ENCODE peak calls at places on chromosomes 3 and 15, in nine cellular contexts. K is HCEC 1CT; I is DMS79; R is fibroblast of gingiva; U is HEK293T; S is H9; T is NCI-H2107; A is stimulated activated CD8-positive, alpha-beta memory T cell treated with anti-CD3 and anti-CD28 coated beads, Interleukin-7, amount 100 ng/mL, for 1 hour; X is GM06990. E is an unnamed sample.

GRCh38 chr15:82540984-82541431 is 751 bp upstream of the RPS17 start:
- DNase-seq in I (no peak), T (no peak), R (peak), S (peak), U (peak), K (no peak), A (no peak), X (no peak), E (no peak)

GRCh38 chr15:39381517-39381916 is 199.4 kb upstream of the THBS1 start:
- DNase-seq in X (no peak), R (peak), K (peak), T (no peak), S (no peak), U (no peak), A (no peak), I (no peak), E (no peak)

GRCh38 chr3:13264468-13264795 is 155.7 kb downstream of the NUP210 start:
- DNase-seq in I (no peak), A (no peak), S (no peak), R (no peak), X (no peak), K (no peak), U (no peak), T (no peak), E (no peak)

GRCh38 chr15:77610731-77611130 is 22.0 kb downstream of the LINGO1 start:
- DNase-seq in A (no peak), U (no peak), R (no peak), I (no peak), X (no peak), K (no peak), S (no peak), T (no peak), E (no peak)

GRCh38 chr15:83200589-83200988 is 7.0 kb downstream of the HDGFL3 start:
- DNase-seq in K (no peak), A (no peak), X (no peak), I (no peak), S (no peak), T (no peak), U (no peak), R (no peak), E (no peak)

GRCh38 chr3:120129718-120130117 is 35.5 kb upstream of the GSK3B start:
- DNase-seq in A (no peak), T (no peak), K (peak), I (no peak), R (peak), X (no peak), S (no peak), U (no peak), E (no peak)

GRCh38 chr15:63389902-63390301 is 8.3 kb upstream of the CA12 start:
- DNase-seq in K (no peak), T (peak), A (no peak), I (peak), R (no peak), U (no peak), S (no peak), X (no peak), E (peak)

GRCh38 chr3:97979610-97980009 is 7.4 kb upstream of the RIOX2 start:
- DNase-seq in U (no peak), K (no peak), X (no peak), S (peak), T (no peak), A (no peak), R (no peak), I (no peak), E (no peak)

GRCh38 chr3:58025406-58025805 is 17.2 kb downstream of the FLNB start:
- DNase-seq in X (no peak), A (no peak), T (no peak), R (no peak), K (no peak), S (no peak), U (no peak), I (no peak), E (no peak)

GRCh38 chr15:27538325-27538724 is 560.8 kb downstream of the OCA2 start:
- DNase-seq in I (peak), T (no peak), S (no peak), K (no peak), R (no peak), A (no peak), X (no peak), U (no peak), E (no peak)

GRCh38 chr3:39724233-39724846 is 85.1 kb upstream of the MYRIP start:
- DNase-seq in I (no peak), U (no peak), X (no peak), S (no peak), K (no peak), T (no peak), R (no peak), A (no peak), E (no peak)

GRCh38 chr15:70043590-70043989 is 54.1 kb downstream of the TLE3 start:
- DNase-seq in S (no peak), U (no peak), T (no peak), A (no peak), K (no peak), X (no peak), R (no peak), I (no peak), E (no peak)

GRCh38 chr3:141261472-141262171 is 30.0 kb downstream of the PXYLP1 start:
- DNase-seq in S (no peak), A (no peak), U (no peak), R (no peak), X (no peak), T (no peak), I (no peak), K (no peak), E (no peak)

GRCh38 chr3:57292159-57292894 is at the start of gene ASB14:
- DNase-seq in K (no peak), I (no peak), R (no peak), U (no peak), S (no peak), T (no peak), X (no peak), A (no peak), E (no peak)

E was measured in NCI-H187.